ENCODE peak calls at places on chromosomes 1 and 21, in six cellular contexts. B is CD4-positive, alpha-beta T cell; I is stimulated activated CD8-positive, alpha-beta memory T cell treated with anti-CD3 and anti-CD28 coated beads, Interleukin-4, amount 100 ng/mL, for 1 hour; N is GM19239; G is T follicular helper cell; O is NAMALWA. E is an unnamed sample.

GRCh38 chr1:233865902-233866301 is 38.6 kb upstream of the SLC35F3 start:
- DNase-seq in B (no peak), I (no peak), N (no peak), G (no peak), O (no peak), E (no peak)

GRCh38 chr1:17235135-17235880 is 13.6 kb upstream of the PADI3 start:
- DNase-seq in B (no peak), I (no peak), N (no peak), G (no peak), O (no peak), E (no peak)

GRCh38 chr1:172641492-172641891 is 17.4 kb upstream of the FASLG start:
- DNase-seq in B (no peak), I (no peak), N (no peak), G (no peak), O (no peak), E (no peak)

GRCh38 chr1:174023438-174023837 is 1.3 kb upstream of the RC3H1 start:
- DNase-seq in B (no peak), I (no peak), N (no peak), G (no peak), O (peak; percentile 50), E (no peak)

GRCh38 chr1:201885531-201886075 is 3.1 kb upstream of the SHISA4 start:
- DNase-seq in B (no peak), I (no peak), N (no peak), G (no peak), O (no peak), E (no peak)

GRCh38 chr1:30083800-30084464 is 639.5 kb downstream of the MATN1 start:
- DNase-seq in B (no peak), I (no peak), N (no peak), G (no peak), O (no peak), E (no peak)

GRCh38 chr21:26840912-26841311 is 4.3 kb downstream of the ADAMTS1 start:
- DNase-seq in B (no peak), I (no peak), N (no peak), G (no peak), O (no peak), E (no peak)

GRCh38 chr1:53686371-53687267 is 52.3 kb downstream of the GLIS1 start:
- DNase-seq in B (no peak), I (no peak), N (no peak), G (no peak), O (no peak), E (no peak)

GRCh38 chr1:92992877-92993276 is 31.6 kb upstream of the DIPK1A start:
- DNase-seq in B (no peak), I (no peak), N (no peak), G (no peak), O (no peak), E (no peak)

GRCh38 chr1:206809504-206810084 is 37.3 kb upstream of the IL10 start:
- DNase-seq in B (no peak), I (no peak), N (no peak), G (no peak), O (peak; percentile 47), E (no peak)

GRCh38 chr1:18398791-18399551 is 81.8 kb upstream of the KLHDC7A start:
- DNase-seq in B (no peak), I (no peak), N (no peak), G (no peak), O (no peak), E (no peak)

GRCh38 chr1:217805792-217806191 is 174.6 kb downstream of the SPATA17 start:
- DNase-seq in B (no peak), I (no peak), N (no peak), G (no peak), O (no peak), E (no peak)

GRCh38 chr1:177959793-177960515 is 9.9 kb downstream of the SEC16B start:
- DNase-seq in B (no peak), I (no peak), N (no peak), G (no peak), O (peak; percentile 26), E (peak; percentile 51)

GRCh38 chr1:218439541-218440295 is 94.6 kb downstream of the TGFB2 start:
- DNase-seq in B (no peak), I (no peak), N (no peak), G (no peak), O (no peak), E (no peak)

GRCh38 chr1:211133841-211134669 is at the start of gene KCNH1:
- DNase-seq in B (peak; percentile 53), I (peak; percentile 59), N (peak; percentile 62), G (peak; percentile 55), O (peak; percentile 76), E (peak; percentile 52)